ENCODE peak calls at places on chromosomes 11 and 22, in seven cellular contexts. Y is CD4-positive, CD25-positive, alpha-beta regulatory T cell; N is aorta; T is iPS DF 6.9; S is heart left ventricle; M is tibial nerve; O is CD8-positive, alpha-beta memory T cell. U is an unnamed sample.

GRCh38 chr11:8871283-8871775 is 39.7 kb upstream of the AKIP1 start:
- DNase-seq in O (no peak), Y (no peak), M (peak; percentile 52), N (no peak), S (peak; percentile 77), T (no peak), U (peak; percentile 92)

GRCh38 chr11:67604815-67605214 is 1.9 kb upstream of the NDUFV1 start:
- DNase-seq in Y (no peak), M (no peak), T (no peak), S (no peak), O (no peak), N (no peak), U (no peak)

GRCh38 chr11:8826901-8827560 is 84.0 kb upstream of the AKIP1 start:
- DNase-seq in N (no peak), O (no peak), T (no peak), S (no peak), M (no peak), Y (no peak), U (peak; percentile 5)

GRCh38 chr11:112225753-112226061 is 521 bp upstream of the PTS start:
- DNase-seq in Y (no peak), M (peak; percentile 21), T (no peak), S (no peak), N (peak; percentile 92), O (no peak), U (peak; percentile 90)

GRCh38 chr11:76668362-76669155 is 2.0 kb downstream of the LRRC32 start:
- DNase-seq in M (peak; percentile 6), Y (no peak), O (no peak), T (no peak), N (peak; percentile 52), S (peak; percentile 23), U (peak; percentile 24)

GRCh38 chr11:103125462-103125861 is 16.2 kb downstream of the DYNC2H1 start:
- DNase-seq in N (no peak), M (no peak), Y (no peak), T (no peak), S (no peak), O (no peak), U (no peak)

GRCh38 chr11:57462597-57462996 is 2.3 kb downstream of the RTN4RL2 start:
- DNase-seq in N (no peak), S (no peak), O (no peak), M (no peak), Y (no peak), T (no peak), U (no peak)

GRCh38 chr11:126561327-126561893 is 205.9 kb downstream of the ST3GAL4 start:
- DNase-seq in M (no peak), S (peak; percentile 49), O (no peak), Y (peak; percentile 37), N (no peak), T (peak; percentile 43), U (no peak)

GRCh38 chr11:14907411-14908213 is 15.6 kb upstream of the CYP2R1 start:
- DNase-seq in T (no peak), O (peak; percentile 76), S (peak; percentile 73), Y (peak; percentile 82), M (peak; percentile 62), N (peak; percentile 94), U (peak; percentile 82)

GRCh38 chr22:40156001-40156516 is 21.7 kb upstream of the TNRC6B start:
- DNase-seq in S (peak; percentile 33), O (no peak), N (no peak), T (no peak), Y (peak; percentile 23), M (no peak), U (no peak)

GRCh38 chr11:58905141-58905715 is 34.1 kb upstream of the GLYATL1 start:
- DNase-seq in T (no peak), S (peak; percentile 39), O (no peak), Y (no peak), M (no peak), N (no peak), U (no peak)

GRCh38 chr22:45008853-45009751 is 703 bp downstream of the PHF21B start:
- DNase-seq in S (no peak), M (no peak), O (no peak), T (no peak), Y (no peak), N (no peak), U (no peak)

GRCh38 chr11:117816151-117816741 is 8.3 kb downstream of the FXYD2 start:
- DNase-seq in N (no peak), M (no peak), T (no peak), Y (no peak), O (no peak), S (peak; percentile 36), U (no peak)

GRCh38 chr11:76329084-76329648 is 51.8 kb downstream of the THAP12 start:
- DNase-seq in M (no peak), O (no peak), N (no peak), S (no peak), Y (no peak), T (no peak), U (no peak)

GRCh38 chr22:30235687-30236170 is 10.8 kb downstream of the LIF start:
- DNase-seq in O (no peak), N (no peak), T (no peak), M (no peak), Y (no peak), S (no peak), U (no peak)

GRCh38 chr22:23908561-23909205 is 14.5 kb downstream of the MIF start:
- DNase-seq in O (no peak), S (no peak), Y (no peak), T (no peak), M (no peak), N (no peak), U (no peak)

GRCh38 chr11:47433991-47434786 is 8.0 kb upstream of the PSMC3 start:
- DNase-seq in S (no peak), Y (no peak), M (no peak), O (no peak), T (no peak), N (no peak), U (peak; percentile 67)

GRCh38 chr11:125465254-125465653 is 30.8 kb downstream of the FEZ1 start:
- DNase-seq in M (no peak), Y (no peak), S (no peak), T (no peak), O (no peak), N (no peak), U (no peak)

GRCh38 chr11:125465701-125466100 is 30.4 kb downstream of the FEZ1 start:
- DNase-seq in S (no peak), N (no peak), M (no peak), Y (no peak), T (no peak), O (no peak), U (no peak)

GRCh38 chr11:125470355-125470754 is 25.7 kb downstream of the FEZ1 start:
- DNase-seq in Y (no peak), M (no peak), T (no peak), N (no peak), S (no peak), O (no peak), U (no peak)

GRCh38 chr11:125468852-125469251 is 27.2 kb downstream of the FEZ1 start:
- DNase-seq in Y (no peak), M (no peak), S (no peak), N (no peak), O (no peak), T (no peak), U (no peak)

GRCh38 chr11:125468025-125468424 is 28.0 kb downstream of the FEZ1 start:
- DNase-seq in Y (no peak), O (no peak), T (no peak), M (no peak), N (no peak), S (no peak), U (no peak)
- H3K27ac ChIP-seq in Y (no peak overlapping the region), O (no peak overlapping the region), T (no peak overlapping the region), M (no peak overlapping the region), N (no peak overlapping the region), S (no peak overlapping the region), U (no peak overlapping the region)

GRCh38 chr22:27115816-27116256 is 458.4 kb downstream of the MIAT start:
- DNase-seq in N (no peak), T (no peak), Y (no peak), S (no peak), M (no peak), O (no peak), U (no peak)
- H3K27ac ChIP-seq in N (no peak overlapping the region), T (no peak overlapping the region), Y (no peak overlapping the region), S (no peak overlapping the region), M (no peak overlapping the region), O (no peak overlapping the region), U (no peak overlapping the region)

GRCh38 chr11:71223081-71223405 is 29.3 kb downstream of the SHANK2 start:
- DNase-seq in T (no peak), M (peak; percentile 7), Y (no peak), N (peak; percentile 52), O (no peak), S (no peak), U (no peak)

GRCh38 chr11:71218789-71219499 is 33.4 kb downstream of the SHANK2 start:
- DNase-seq in Y (no peak), O (no peak), S (no peak), N (peak; percentile 9), T (no peak), M (no peak), U (peak; percentile 9)

GRCh38 chr11:71222318-71223080 is 29.9 kb downstream of the SHANK2 start:
- DNase-seq in N (peak; percentile 61), O (no peak), M (peak; percentile 7), T (no peak), S (peak; percentile 34), Y (no peak), U (peak; percentile 89)

GRCh38 chr11:71221851-71222250 is 30.5 kb downstream of the SHANK2 start:
- DNase-seq in O (no peak), Y (no peak), N (peak; percentile 53), M (peak; percentile 3), T (no peak), S (no peak), U (peak; percentile 55)

DNA sequence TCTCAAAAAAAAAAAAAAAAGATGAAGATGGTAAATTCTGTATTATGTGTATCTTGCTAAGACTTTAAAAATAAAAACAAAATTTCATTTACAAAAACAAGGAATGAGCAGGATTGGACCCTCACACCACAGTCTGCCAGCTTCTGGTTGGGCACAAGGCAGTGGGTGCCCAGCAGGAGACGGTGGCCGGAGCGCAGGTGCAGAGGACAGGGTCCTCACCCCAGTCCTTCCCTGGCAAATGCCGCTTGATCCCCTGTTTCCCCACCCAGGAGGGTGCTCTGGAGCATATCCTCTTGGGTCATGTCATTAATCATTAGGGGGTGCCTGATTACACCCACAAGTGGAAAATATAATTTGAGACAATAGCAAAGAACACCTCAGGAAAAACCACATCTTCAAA is 31.2 kb downstream of the SHANK2 start:
- DNase-seq in Y (no peak), M (peak; percentile 5), S (no peak), N (peak; percentile 27), T (no peak), O (no peak), U (peak; percentile 38)
- H3K27ac ChIP-seq in Y (no peak overlapping the region), M (no peak overlapping the region), S (no peak overlapping the region), N (no peak overlapping the region), T (no peak overlapping the region), O (no peak overlapping the region), U (no peak overlapping the region)

GRCh38 chr22:37801946-37802309 is 5.8 kb upstream of the GCAT start:
- DNase-seq in T (no peak), Y (no peak), N (no peak), M (no peak), O (no peak), S (no peak), U (no peak)
- H3K27ac ChIP-seq in T (no peak overlapping the region), Y (no peak overlapping the region), N (no peak overlapping the region), M (peak overlapping the region; percentile 71), O (peak overlapping the region; percentile 8), S (no peak overlapping the region), U (peak overlapping the region; percentile 93)

DNA sequence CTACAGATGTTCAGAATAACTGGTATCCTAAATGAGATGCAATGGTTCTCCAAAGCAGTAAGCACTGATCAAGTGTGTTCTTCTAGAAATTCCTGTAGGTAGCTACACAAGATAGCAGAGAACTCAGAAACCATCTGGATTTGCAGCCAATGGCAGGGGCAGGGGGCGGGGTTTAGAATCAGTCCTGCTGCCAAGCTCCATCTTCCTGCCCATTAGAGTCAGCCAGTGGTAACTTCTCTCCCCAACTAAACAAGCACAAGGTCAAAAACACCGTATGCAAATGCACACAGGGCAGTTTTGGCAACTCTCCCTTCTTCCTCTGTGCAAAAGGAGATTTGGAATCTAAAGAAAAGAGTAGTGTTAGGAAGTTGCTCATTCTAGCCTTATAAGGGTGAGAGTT is 237.5 kb upstream of the CCDC90B start:
- DNase-seq in S (no peak), N (no peak), Y (no peak), O (no peak), T (no peak), M (no peak), U (no peak)
- H3K27ac ChIP-seq in S (no peak overlapping the region), N (no peak overlapping the region), Y (no peak overlapping the region), O (no peak overlapping the region), T (no peak overlapping the region), M (no peak overlapping the region), U (no peak overlapping the region)